ENCODE peak calls at places on chromosomes 12 and 14, in four cellular contexts. K, I, T and E are unnamed samples.

GRCh38 chr14:52862652-52863338 is 71.4 kb upstream of the GNPNAT1 start:
- DNase-seq in K (no peak), I (peak; percentile 88), T (no peak), E (peak; percentile 68)

GRCh38 chr12:11927311-11927935 is 143.3 kb upstream of the BCL2L14 start:
- DNase-seq in K (no peak), I (peak; percentile 28), T (no peak), E (peak; percentile 81)

GRCh38 chr12:65266408-65266807 is 12.1 kb upstream of the MSRB3 start:
- DNase-seq in K (no peak), I (no peak), T (no peak), E (no peak)

GRCh38 chr14:104820669-104821228 is 19.8 kb downstream of the ZBTB42 start:
- DNase-seq in K (peak; percentile 85), I (peak; percentile 72), T (peak; percentile 49), E (peak; percentile 87)

GRCh38 chr14:91745329-91745728 is 13.4 kb upstream of the CATSPERB start:
- DNase-seq in K (no peak), I (no peak), T (no peak), E (no peak)

GRCh38 chr14:101019974-101020710 is 116.6 kb upstream of the RTL1 start:
- DNase-seq in K (peak; percentile 9), I (no peak), T (no peak), E (no peak)

GRCh38 chr14:75258079-75258802 is 20.4 kb upstream of the FOS start:
- DNase-seq in K (no peak), I (peak; percentile 59), T (no peak), E (no peak)

GRCh38 chr14:51395361-51395849 is 155.4 kb downstream of the TMX1 start:
- DNase-seq in K (peak; percentile 38), I (peak; percentile 89), T (no peak), E (peak; percentile 11)

GRCh38 chr14:98954347-98955000 is 317.5 kb downstream of the BCL11B start:
- DNase-seq in K (peak; percentile 8), I (no peak), T (no peak), E (no peak)

GRCh38 chr12:23204933-23205778 is 580.2 kb downstream of the ETNK1 start:
- DNase-seq in K (no peak), I (peak; percentile 67), T (no peak), E (peak; percentile 69)

GRCh38 chr14:102111101-102111500 is 24.3 kb upstream of the HSP90AA1 start:
- DNase-seq in K (no peak), I (no peak), T (no peak), E (no peak)

GRCh38 chr12:25929096-25929637 is 29.3 kb upstream of the RASSF8 start:
- DNase-seq in K (no peak), I (no peak), T (no peak), E (no peak)

GRCh38 chr12:127829974-127830543 is 436.9 kb upstream of the TMEM132C start:
- DNase-seq in K (no peak), I (no peak), T (no peak), E (no peak)

GRCh38 chr14:85576161-85576560 is 46.2 kb downstream of the FLRT2 start:
- DNase-seq in K (no peak), I (peak; percentile 31), T (no peak), E (no peak)

GRCh38 chr12:132568826-132569480 is 41.4 kb downstream of the LRCOL1 start:
- DNase-seq in K (no peak), I (no peak), T (no peak), E (no peak)

GRCh38 chr12:103269962-103270361 is 225.8 kb downstream of the C12orf42 start:
- DNase-seq in K (no peak), I (peak; percentile 1), T (no peak), E (no peak)

GRCh38 chr14:57533214-57533613 is 39.6 kb upstream of the CCDC198 start:
- DNase-seq in K (no peak), I (no peak), T (no peak), E (peak; percentile 49)

GRCh38 chr12:119864591-119864990 is 12.5 kb downstream of the CIT start:
- DNase-seq in K (no peak), I (no peak), T (no peak), E (no peak)

GRCh38 chr12:123879691-123880090 is 92.9 kb downstream of the CCDC92 start:
- DNase-seq in K (no peak), I (no peak), T (no peak), E (no peak)

GRCh38 chr12:72214163-72214562 is 58.0 kb upstream of the TRHDE start:
- DNase-seq in K (no peak), I (peak; percentile 11), T (no peak), E (no peak)

GRCh38 chr12:109617496-109617895 is 43.9 kb downstream of the MVK start:
- DNase-seq in K (no peak), I (no peak), T (no peak), E (no peak)

GRCh38 chr14:51095854-51096823 is 1.2 kb upstream of the TRIM9 start:
- DNase-seq in K (peak; percentile 30), I (peak; percentile 35), T (no peak), E (peak; percentile 26)

GRCh38 chr14:61923348-61923747 is 161.1 kb downstream of the SNAPC1 start:
- DNase-seq in K (no peak), I (peak; percentile 63), T (no peak), E (peak; percentile 50)

GRCh38 chr14:65370890-65371289 is 41.6 kb upstream of the FUT8 start:
- DNase-seq in K (no peak), I (no peak), T (no peak), E (no peak)

GRCh38 chr12:70756118-70756517 is 118.9 kb upstream of the PTPRB start:
- DNase-seq in K (no peak), I (peak; percentile 20), T (no peak), E (no peak)

GRCh38 chr14:60721331-60722162 is 2.6 kb downstream of the SIX4 start:
- DNase-seq in K (peak; percentile 71), I (peak; percentile 84), T (no peak), E (peak; percentile 78)

GRCh38 chr14:76958020-76958965 is 70.2 kb downstream of the IRF2BPL start:
- DNase-seq in K (no peak), I (no peak), T (no peak), E (no peak)

GRCh38 chr12:95978774-95979173 is 17.4 kb downstream of the HAL start:
- DNase-seq in K (no peak), I (no peak), T (no peak), E (no peak)

GRCh38 chr12:11688831-11689230 is 39.4 kb downstream of the ETV6 start:
- DNase-seq in K (no peak), I (peak; percentile 55), T (no peak), E (no peak)

GRCh38 chr12:6182279-6182898 is 17.8 kb upstream of the CD9 start:
- DNase-seq in K (peak; percentile 50), I (peak; percentile 68), T (no peak), E (no peak)

GRCh38 chr12:2794261-2794735 is 472 bp upstream of the FKBP4 start:
- DNase-seq in K (no peak), I (no peak), T (no peak), E (peak; percentile 87)

GRCh38 chr12:2794736-2795289 is at the start of gene FKBP4:
- DNase-seq in K (peak; percentile 94), I (peak; percentile 73), T (peak; percentile 63), E (peak; percentile 93)

GRCh38 chr12:2792670-2793500 is 1.9 kb upstream of the FKBP4 start:
- DNase-seq in K (no peak), I (no peak), T (no peak), E (no peak)

GRCh38 chr12:2793561-2793960 is 1.2 kb upstream of the FKBP4 start:
- DNase-seq in K (no peak), I (no peak), T (no peak), E (no peak)

DNA sequence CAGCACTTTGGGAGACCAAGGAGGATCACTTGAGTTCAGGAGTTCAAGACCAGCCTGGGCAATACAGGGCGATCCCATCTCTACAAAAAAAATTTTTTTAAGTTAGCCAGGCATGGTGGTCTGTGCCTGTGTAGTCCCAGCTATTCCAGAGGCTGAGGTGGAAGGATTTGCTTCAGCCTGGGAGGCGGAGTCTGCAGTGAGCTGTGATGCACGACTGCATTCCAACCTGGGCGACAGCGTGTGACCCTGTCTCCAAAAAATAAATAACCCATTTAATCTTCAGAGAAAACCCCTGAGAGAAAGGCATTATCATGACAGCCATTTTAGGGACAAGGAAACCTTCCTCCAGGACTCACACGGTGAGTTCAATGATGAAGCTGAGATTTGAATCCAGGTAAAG is 3.7 kb upstream of the FKBP4 start:
- DNase-seq in K (no peak), I (no peak), T (no peak), E (no peak)
- H3K56ac ChIP-seq in K (no peak overlapping the region), I (no peak overlapping the region), T (no peak overlapping the region), E (no peak overlapping the region)

DNA sequence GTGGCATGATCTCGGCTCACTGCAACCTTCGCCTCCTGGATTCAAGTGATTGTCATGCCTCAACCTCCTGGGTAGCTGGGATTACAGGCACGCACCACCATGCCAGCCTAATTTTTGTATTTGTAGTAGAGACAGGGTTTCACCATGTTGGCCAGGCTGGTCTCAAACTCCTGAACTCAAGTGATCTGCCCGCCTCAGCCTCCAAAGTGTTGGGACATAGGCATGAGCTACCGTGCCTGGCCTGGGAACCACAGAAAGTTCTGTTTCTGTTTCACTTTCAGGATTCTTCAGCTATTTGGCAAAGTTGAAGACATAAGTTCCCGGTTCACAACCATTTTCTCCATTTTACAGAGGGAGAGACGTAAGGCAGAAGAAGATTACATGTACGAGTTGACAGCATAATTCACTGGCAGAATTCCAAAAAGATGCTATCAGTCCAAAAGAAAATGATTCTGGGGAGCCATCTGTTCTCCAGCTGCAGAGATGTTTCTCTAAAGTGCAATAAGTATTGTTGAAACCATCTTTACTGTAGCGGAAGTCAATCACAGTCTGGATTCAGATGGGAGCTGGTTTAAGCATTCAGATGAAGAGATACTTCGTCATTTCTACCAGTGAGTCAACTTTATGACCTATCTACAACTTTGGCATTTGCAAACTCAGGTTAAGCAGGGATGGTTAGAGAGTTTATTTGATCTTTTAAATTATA is 8.1 kb upstream of the RNF34 start:
- DNase-seq in K (no peak), I (peak; percentile 61), T (no peak), E (no peak)
- H3K4me2 ChIP-seq in K (no peak overlapping the region), I (peak overlapping the region; percentile 5), T (no peak overlapping the region), E (no peak overlapping the region)

DNA sequence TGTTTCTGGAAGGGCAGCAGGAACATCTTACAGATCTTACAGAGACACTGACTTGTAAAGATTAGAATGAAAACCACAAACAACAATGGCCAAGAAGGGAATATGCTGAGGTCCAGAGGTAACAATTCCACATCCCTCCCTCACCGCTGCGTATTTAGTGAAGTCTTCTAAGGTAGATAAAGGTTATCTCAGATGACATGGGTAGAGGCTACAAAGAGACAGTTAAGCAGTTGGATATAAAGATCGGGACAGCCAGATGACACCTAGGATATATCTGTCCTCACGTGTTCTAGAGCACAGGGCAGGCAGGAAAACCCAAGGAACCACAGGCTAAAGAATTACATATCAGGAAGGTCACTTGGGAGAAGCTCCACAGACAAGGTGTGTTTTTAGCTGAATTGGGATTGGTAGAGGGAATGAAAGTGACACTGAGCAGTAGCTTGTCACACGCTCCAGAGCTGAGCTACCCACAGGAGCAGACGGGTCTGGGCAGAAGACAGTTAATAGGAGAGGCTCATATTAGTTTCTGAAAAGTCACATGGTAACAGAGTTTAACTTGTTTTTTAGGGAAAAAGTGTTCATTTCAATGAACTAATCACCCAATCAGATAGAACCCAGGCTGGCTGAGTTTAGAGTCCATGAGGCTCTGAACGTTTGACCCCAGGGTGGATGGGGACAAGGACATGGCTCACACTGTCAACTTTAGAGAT is 83.3 kb downstream of the MIA2 start:
- DNase-seq in K (no peak), I (no peak), T (no peak), E (no peak)
- H3K56ac ChIP-seq in K (no peak overlapping the region), I (no peak overlapping the region), T (no peak overlapping the region), E (no peak overlapping the region)

DNA sequence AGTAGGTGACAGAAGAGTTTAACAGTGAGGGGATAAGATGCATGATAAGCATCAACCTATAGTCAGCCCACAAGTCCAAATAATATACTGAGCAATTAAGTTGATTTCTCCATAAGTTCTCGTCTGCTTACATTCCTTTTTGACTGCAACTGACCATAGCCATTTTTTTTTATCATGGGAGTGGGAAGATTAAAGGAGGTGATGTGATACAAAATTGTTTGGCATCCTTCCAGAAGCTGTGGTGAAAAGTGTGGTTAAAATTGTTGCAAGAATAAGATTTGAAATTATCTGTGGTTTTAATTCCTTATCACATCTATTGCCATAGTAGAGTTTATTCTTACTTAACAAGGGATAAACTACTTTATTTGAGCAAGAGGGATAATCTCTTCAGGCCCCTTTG is 50.6 kb downstream of the LIN52 start:
- DNase-seq in K (no peak), I (peak; percentile 60), T (no peak), E (no peak)
- H3K4me2 ChIP-seq in K (no peak overlapping the region), I (no peak overlapping the region), T (no peak overlapping the region), E (no peak overlapping the region)